ENCODE peak calls at places on chromosomes 3 and 15, in six cellular contexts. O, N, J, C, V and Z are unnamed samples.
A peak's percentile ranks its signal among the peaks of the same experiment; 100 is the strongest.

GRCh38 chr15:74781673-74782595 is at the start of gene CSK:
- DNase-seq in O (peak; percentile 53), N (peak; percentile 67), J (peak; percentile 60), C (peak; percentile 80), V (peak; percentile 83), Z (no peak)

GRCh38 chr3:7205535-7206331 is 344.8 kb downstream of the GRM7 start:
- DNase-seq in O (no peak), N (no peak), J (no peak), C (no peak), V (no peak), Z (no peak)

GRCh38 chr15:31155136-31155535 is 53.6 kb upstream of the TRPM1 start:
- DNase-seq in O (no peak), N (no peak), J (no peak), C (no peak), V (no peak), Z (no peak)

GRCh38 chr3:21912656-21913055 is 161.6 kb upstream of the ZNF385D start:
- DNase-seq in O (peak; percentile 39), N (no peak), J (no peak), C (no peak), V (no peak), Z (no peak)

GRCh38 chr15:62846805-62847481 is 195.6 kb upstream of the TPM1 start:
- DNase-seq in O (no peak), N (no peak), J (no peak), C (no peak), V (no peak), Z (no peak)

GRCh38 chr15:91413142-91413541 is 313.1 kb downstream of the SV2B start:
- DNase-seq in O (peak; percentile 5), N (no peak), J (no peak), C (no peak), V (no peak), Z (no peak)

GRCh38 chr3:126851934-126852333 is 131.0 kb upstream of the PLXNA1 start:
- DNase-seq in O (no peak), N (no peak), J (no peak), C (no peak), V (no peak), Z (no peak)

GRCh38 chr15:76274226-76274625 is 37.0 kb downstream of the ETFA start:
- DNase-seq in O (peak; percentile 36), N (no peak), J (no peak), C (no peak), V (no peak), Z (no peak)

GRCh38 chr15:92917606-92918407 is 17.7 kb downstream of the CHD2 start:
- DNase-seq in O (peak; percentile 99), N (peak; percentile 98), J (peak; percentile 94), C (peak; percentile 89), V (peak; percentile 95), Z (peak; percentile 93)

GRCh38 chr15:78996876-78997275 is 52.0 kb upstream of the CTSH start:
- DNase-seq in O (no peak), N (no peak), J (no peak), C (no peak), V (no peak), Z (no peak)

GRCh38 chr3:10081871-10082270 is 26.2 kb downstream of the FANCD2OS start:
- DNase-seq in O (no peak), N (no peak), J (no peak), C (no peak), V (no peak), Z (no peak)

GRCh38 chr3:195806916-195807231 is 4.9 kb downstream of the MUC4 start:
- DNase-seq in O (no peak), N (no peak), J (no peak), C (no peak), V (no peak), Z (no peak)

GRCh38 chr3:11212301-11212613 is 58.0 kb downstream of the HRH1 start:
- DNase-seq in O (peak; percentile 68), N (no peak), J (no peak), C (no peak), V (no peak), Z (no peak)

GRCh38 chr3:173921741-173922140 is 524.2 kb downstream of the NLGN1 start:
- DNase-seq in O (no peak), N (no peak), J (no peak), C (no peak), V (no peak), Z (no peak)

GRCh38 chr3:39079530-39079929 is 27.7 kb downstream of the WDR48 start:
- DNase-seq in O (no peak), N (no peak), J (no peak), C (no peak), V (no peak), Z (no peak)

GRCh38 chr15:32029862-32030781 is at the start of gene CHRNA7:
- DNase-seq in O (no peak), N (peak; percentile 86), J (peak; percentile 38), C (no peak), V (peak; percentile 70), Z (peak; percentile 53)

GRCh38 chr15:87764461-87765236 is 491.9 kb downstream of the NTRK3 start:
- DNase-seq in O (peak; percentile 84), N (peak; percentile 22), J (no peak), C (no peak), V (no peak), Z (no peak)

GRCh38 chr3:40615916-40616315 is 91.2 kb downstream of the ZNF621 start:
- DNase-seq in O (no peak), N (peak; percentile 44), J (no peak), C (no peak), V (no peak), Z (no peak)

GRCh38 chr15:57313134-57313483 is 63.2 kb upstream of the CGNL1 start:
- DNase-seq in O (no peak), N (no peak), J (no peak), C (no peak), V (no peak), Z (no peak)

GRCh38 chr3:99867594-99868437 is 50.2 kb downstream of the CMSS1 start:
- DNase-seq in O (no peak), N (peak; percentile 67), J (no peak), C (no peak), V (no peak), Z (no peak)
- H3K4me3 ChIP-seq in O (no peak overlapping the region), N (no peak overlapping the region), J (no peak overlapping the region), C (no peak overlapping the region), V (no peak overlapping the region), Z (no peak overlapping the region)

GRCh38 chr3:16409032-16409431 is 104.5 kb downstream of the RFTN1 start:
- DNase-seq in O (no peak), N (peak; percentile 6), J (no peak), C (no peak), V (no peak), Z (no peak)
- H3K4me3 ChIP-seq in O (no peak overlapping the region), N (no peak overlapping the region), J (no peak overlapping the region), C (no peak overlapping the region), V (no peak overlapping the region), Z (no peak overlapping the region)

DNA sequence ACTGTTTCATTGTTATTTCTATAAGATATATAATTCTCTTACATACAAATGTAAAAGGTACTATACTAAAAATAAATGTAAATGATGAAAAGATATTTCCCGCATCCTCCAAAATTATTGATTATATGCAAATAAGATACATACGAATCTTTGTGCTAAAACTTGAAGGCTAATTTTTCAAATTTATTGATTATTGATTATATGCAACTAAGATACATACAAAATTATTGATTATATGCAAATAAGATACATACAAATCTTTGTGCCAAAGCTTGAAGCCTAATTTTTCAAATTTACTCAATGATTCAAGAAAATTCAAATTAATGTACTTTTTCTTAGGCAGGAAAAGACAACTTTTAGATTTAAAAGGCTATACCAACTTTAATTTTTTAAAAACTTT is 319.8 kb downstream of the TBC1D5 start:
- DNase-seq in O (no peak), N (no peak), J (no peak), C (no peak), V (no peak), Z (no peak)
- H3K4me3 ChIP-seq in O (no peak overlapping the region), N (no peak overlapping the region), J (no peak overlapping the region), C (no peak overlapping the region), V (no peak overlapping the region), Z (no peak overlapping the region)

DNA sequence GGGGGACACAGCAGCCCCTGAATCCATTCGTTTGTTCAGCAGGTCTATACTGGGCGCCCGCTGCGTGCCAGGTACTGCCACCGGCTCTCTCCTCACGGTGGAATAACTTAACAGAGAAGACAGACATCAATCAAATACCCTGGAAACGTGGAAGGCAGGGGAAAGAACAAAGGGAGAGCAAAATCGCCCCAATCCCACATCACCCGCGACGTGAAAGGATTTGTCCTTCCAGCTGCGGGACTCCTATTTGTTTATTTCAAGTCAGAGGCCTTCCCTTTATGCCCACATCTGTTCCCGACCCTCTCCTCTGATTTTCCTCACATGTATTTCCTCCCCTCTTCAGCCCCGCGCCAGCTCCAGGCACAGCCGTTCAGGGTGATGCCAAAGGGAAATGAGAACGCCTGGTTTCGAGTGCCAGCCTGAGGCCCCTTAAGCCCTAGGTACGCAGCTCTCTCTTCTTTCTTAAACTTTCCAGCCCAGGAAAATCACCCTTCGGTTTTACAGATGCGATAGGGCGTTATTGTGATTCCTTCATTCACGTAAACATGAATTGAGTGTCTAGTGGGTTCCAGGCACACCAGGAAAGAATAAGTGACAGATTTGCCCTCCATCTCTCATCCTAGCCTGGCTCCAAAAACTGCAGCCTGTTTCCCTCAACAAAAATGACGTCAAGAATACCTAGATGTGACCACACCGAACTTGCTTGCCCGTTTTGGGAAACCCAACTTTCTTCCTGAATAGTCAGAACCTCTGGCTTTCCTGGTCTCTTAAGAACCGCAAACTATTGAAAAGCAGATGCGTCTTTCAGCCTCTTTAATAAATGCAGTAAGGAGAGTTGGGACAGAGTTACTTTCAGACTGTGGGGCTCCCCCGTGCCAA is 885 bp upstream of the PROK2 start:
- DNase-seq in O (no peak), N (peak; percentile 35), J (no peak), C (no peak), V (no peak), Z (no peak)
- H3K4me3 ChIP-seq in O (no peak overlapping the region), N (peak overlapping the region; percentile 57), J (peak overlapping the region; percentile 27), C (no peak overlapping the region), V (peak overlapping the region; percentile 39), Z (no peak overlapping the region)

GRCh38 chr3:107456501-107456900 is 66.3 kb upstream of the BBX start:
- DNase-seq in O (no peak), N (no peak), J (no peak), C (no peak), V (no peak), Z (no peak)

GRCh38 chr3:107458871-107459270 is 63.9 kb upstream of the BBX start:
- DNase-seq in O (peak; percentile 39), N (no peak), J (no peak), C (no peak), V (no peak), Z (no peak)

GRCh38 chr3:107452436-107452835 is 70.3 kb upstream of the BBX start:
- DNase-seq in O (peak; percentile 45), N (no peak), J (no peak), C (no peak), V (no peak), Z (no peak)

GRCh38 chr3:107453504-107453903 is 69.3 kb upstream of the BBX start:
- DNase-seq in O (no peak), N (no peak), J (no peak), C (no peak), V (no peak), Z (no peak)

DNA sequence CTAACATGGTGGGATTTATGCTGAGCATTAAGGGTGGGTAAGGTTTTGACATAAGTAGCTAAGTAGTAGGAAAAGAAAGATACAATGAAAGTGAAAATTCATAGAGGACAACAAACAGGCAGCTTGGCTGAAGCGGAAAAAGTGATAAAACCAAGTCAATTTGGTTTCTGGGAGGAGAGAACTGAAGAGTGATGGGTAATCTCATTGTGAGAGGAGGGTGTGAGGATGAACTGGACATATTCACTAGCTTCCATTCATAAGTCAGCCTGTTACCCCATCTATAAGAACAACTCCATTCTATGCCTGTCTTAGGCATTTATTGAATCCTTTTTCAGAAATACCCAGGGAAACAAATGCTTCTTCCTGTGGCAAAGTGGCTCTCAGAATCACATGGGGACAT is 67.1 kb upstream of the BBX start:
- DNase-seq in O (no peak), N (no peak), J (no peak), C (no peak), V (no peak), Z (no peak)
- H3K4me3 ChIP-seq in O (no peak overlapping the region), N (no peak overlapping the region), J (no peak overlapping the region), C (no peak overlapping the region), V (no peak overlapping the region), Z (no peak overlapping the region)

GRCh38 chr15:70526221-70526973 is 237.0 kb downstream of the UACA start:
- DNase-seq in O (peak; percentile 13), N (no peak), J (no peak), C (no peak), V (no peak), Z (no peak)
- H3K4me3 ChIP-seq in O (no peak overlapping the region), N (no peak overlapping the region), J (peak overlapping the region; percentile 22), C (no peak overlapping the region), V (no peak overlapping the region), Z (no peak overlapping the region)